ENCODE peak calls at places on chromosome 16, in nine cellular contexts. C is T-helper 1 cell; Q is NCI-H1092; H is ELR; X is sciatic nerve; V is activated naive CD8-positive, alpha-beta T cell treated with anti-CD3 and anti-CD28 coated beads, Interleukin-2, amount 50 U/mL, for 16 hours; F is NCI-H2171; D is K562; P is effector memory CD4-positive, alpha-beta T cell. W is an unnamed sample.

GRCh38 chr16:87602821-87603683 is 744 bp downstream of the JPH3 start:
- DNase-seq in V (no peak), F (no peak), H (peak; percentile 13), X (no peak), D (no peak), Q (no peak), P (no peak), C (no peak), W (peak; percentile 21)

GRCh38 chr16:16197966-16198365 is 25.3 kb downstream of the ABCC6 start:
- DNase-seq in V (no peak), H (no peak), Q (no peak), D (no peak), X (no peak), F (no peak), C (no peak), P (no peak), W (no peak)

GRCh38 chr16:4244254-4244812 is 2.5 kb upstream of the SRL start:
- DNase-seq in H (no peak), Q (no peak), F (peak; percentile 86), X (no peak), V (no peak), P (no peak), C (no peak), D (no peak), W (peak; percentile 42)

GRCh38 chr16:15879255-15879804 is 9.1 kb downstream of the CEP20 start:
- DNase-seq in Q (no peak), C (no peak), F (no peak), P (no peak), H (peak; percentile 84), D (peak; percentile 45), X (no peak), V (no peak), W (peak; percentile 61)

GRCh38 chr16:72939247-72939646 is 108.7 kb downstream of the ZFHX3 start:
- DNase-seq in H (no peak), X (no peak), D (no peak), P (no peak), F (no peak), V (no peak), Q (no peak), C (no peak), W (no peak)

GRCh38 chr16:49281843-49282642 is 405 bp upstream of the CBLN1 start:
- DNase-seq in F (peak; percentile 96), D (peak; percentile 99), X (peak; percentile 82), P (no peak), C (no peak), V (no peak), H (no peak), Q (peak; percentile 93), W (no peak)

GRCh38 chr16:78198299-78198698 is 98.8 kb downstream of the WWOX start:
- DNase-seq in F (no peak), D (no peak), C (no peak), X (no peak), H (no peak), V (no peak), Q (peak; percentile 21), P (no peak), W (peak; percentile 5)

GRCh38 chr16:84286568-84287220 is 8.0 kb upstream of the WFDC1 start:
- DNase-seq in P (no peak), F (no peak), D (no peak), X (no peak), Q (no peak), H (no peak), V (no peak), C (no peak), W (no peak)

GRCh38 chr16:20901441-20902112 is 1.0 kb downstream of the LYRM1 start:
- DNase-seq in C (peak; percentile 3), D (no peak), X (peak; percentile 71), F (no peak), V (no peak), H (peak; percentile 64), P (no peak), Q (no peak), W (peak; percentile 69)

GRCh38 chr16:55703003-55704001 is 47.5 kb downstream of the SLC6A2 start:
- DNase-seq in P (no peak), C (no peak), H (peak; percentile 72), X (no peak), F (peak; percentile 9), V (no peak), Q (peak; percentile 9), D (peak; percentile 19), W (peak; percentile 61)

GRCh38 chr16:78705694-78706093 is 606.2 kb downstream of the WWOX start:
- DNase-seq in X (no peak), P (no peak), Q (no peak), H (peak; percentile 2), F (no peak), V (no peak), D (peak; percentile 34), C (no peak), W (peak; percentile 82)

GRCh38 chr16:23124315-23124714 is 24.9 kb downstream of the USP31 start:
- DNase-seq in D (no peak), C (no peak), F (no peak), X (no peak), H (peak; percentile 81), Q (no peak), P (no peak), V (no peak), W (peak; percentile 81)

GRCh38 chr16:69709456-69710084 is 16.8 kb downstream of the NQO1 start:
- DNase-seq in P (no peak), C (no peak), X (no peak), V (no peak), F (peak; percentile 54), D (peak; percentile 45), H (peak; percentile 85), Q (peak; percentile 55), W (peak; percentile 79)

GRCh38 chr16:14286381-14287230 is 215.5 kb downstream of the MRTFB start:
- DNase-seq in X (no peak), C (peak; percentile 17), V (no peak), F (no peak), H (no peak), D (no peak), P (no peak), Q (no peak), W (peak; percentile 53)

GRCh38 chr16:17590711-17591654 is 120.2 kb upstream of the XYLT1 start:
- DNase-seq in D (no peak), Q (no peak), H (peak; percentile 45), P (peak; percentile 66), X (no peak), F (no peak), C (peak; percentile 7), V (no peak), W (no peak)

GRCh38 chr16:20613471-20613887 is 37.3 kb upstream of the ACSM2B start:
- DNase-seq in H (no peak), V (no peak), D (no peak), C (no peak), P (no peak), X (no peak), F (no peak), Q (peak; percentile 88), W (peak; percentile 61)

GRCh38 chr16:9885457-9885856 is 296.8 kb downstream of the GRIN2A start:
- DNase-seq in H (no peak), Q (no peak), X (no peak), D (no peak), C (no peak), F (no peak), P (no peak), V (no peak), W (no peak)

GRCh38 chr16:72844225-72844920 is 203.6 kb downstream of the ZFHX3 start:
- DNase-seq in X (peak; percentile 33), F (no peak), H (no peak), P (no peak), D (no peak), Q (no peak), C (no peak), V (no peak), W (no peak)

GRCh38 chr16:10332775-10333174 is 53.1 kb upstream of the ATF7IP2 start:
- DNase-seq in H (no peak), V (no peak), D (no peak), F (no peak), P (no peak), Q (no peak), X (no peak), C (no peak), W (no peak)

GRCh38 chr16:2739555-2740435 is 12.6 kb upstream of the SRRM2 start:
- DNase-seq in H (no peak), C (no peak), V (no peak), Q (no peak), F (no peak), X (no peak), D (no peak), P (no peak), W (peak; percentile 37)

GRCh38 chr16:70737377-70738082 is 51.7 kb upstream of the MTSS2 start:
- DNase-seq in H (peak; percentile 69), V (peak; percentile 60), D (no peak), P (no peak), X (peak; percentile 82), F (no peak), C (peak; percentile 53), Q (no peak), W (no peak)

GRCh38 chr16:84768061-84768797 is 51.6 kb upstream of the CRISPLD2 start:
- DNase-seq in X (no peak), D (no peak), C (no peak), Q (no peak), V (no peak), H (no peak), F (no peak), P (no peak), W (no peak)

GRCh38 chr16:78257376-78257728 is 157.9 kb downstream of the WWOX start:
- DNase-seq in P (no peak), C (no peak), Q (no peak), V (no peak), X (no peak), D (no peak), H (no peak), F (no peak), W (no peak)

GRCh38 chr16:22641030-22641671 is 130.5 kb downstream of the NPIPB5 start:
- DNase-seq in H (peak; percentile 50), X (no peak), D (no peak), F (no peak), P (no peak), C (no peak), V (no peak), Q (no peak), W (peak; percentile 15)

GRCh38 chr16:12392585-12393089 is 411.1 kb downstream of the CPPED1 start:
- DNase-seq in C (no peak), P (no peak), D (no peak), F (no peak), X (no peak), H (no peak), V (no peak), Q (no peak), W (no peak)

GRCh38 chr16:48384305-48384981 is 770 bp downstream of the SIAH1 start:
- DNase-seq in V (no peak), X (peak; percentile 78), Q (peak; percentile 31), H (peak; percentile 59), D (peak; percentile 90), F (peak; percentile 57), C (peak; percentile 33), P (peak; percentile 11), W (peak; percentile 83)

W was measured in DMS53.